ENCODE peak calls at places on chromosomes 7 and 10, in six cellular contexts. Z is endothelial cell of umbilical vein, K is HCT116, L is SK-N-SH, X is HepG2, U is K562. A is an unnamed sample.

GRCh38 chr10:22992621-22993020 is 64.8 kb downstream of the ARMC3 start:
- DNase-seq in U (no peak), Z (no peak), L (no peak), X (peak), K (no peak), A (no peak)

GRCh38 chr10:8616166-8616565 is 561.7 kb downstream of the GATA3 start:
- DNase-seq in U (no peak), Z (no peak), L (no peak), K (no peak), X (peak), A (no peak)

GRCh38 chr10:72333111-72334012 is 21.4 kb downstream of the DNAJB12 start:
- DNase-seq in K (no peak), L (no peak), Z (peak), U (no peak), X (no peak), A (no peak)

GRCh38 chr10:10609379-10609955 is 408.2 kb upstream of the CELF2 start:
- DNase-seq in X (no peak), K (no peak), U (no peak), L (no peak), Z (no peak), A (no peak)

GRCh38 chr7:30699706-30700495 is 17.6 kb upstream of the CRHR2 start:
- DNase-seq in Z (no peak), U (no peak), K (no peak), L (no peak), X (no peak), A (no peak)

GRCh38 chr10:124515244-124515970 is 53.8 kb downstream of the LHPP start:
- DNase-seq in L (no peak), U (no peak), X (no peak), Z (no peak), K (no peak), A (no peak)

GRCh38 chr10:68562666-68563522 is 2.8 kb downstream of the TET1 start:
- DNase-seq in K (no peak), X (no peak), Z (no peak), L (peak), U (peak), A (no peak)

GRCh38 chr10:86139066-86139657 is 227.4 kb downstream of the GRID1 start:
- DNase-seq in X (peak), K (peak), Z (no peak), U (no peak), L (no peak), A (no peak)

GRCh38 chr7:30552330-30552729 is 42.3 kb upstream of the GARS1 start:
- DNase-seq in Z (no peak), U (no peak), L (no peak), X (peak), K (no peak), A (no peak)

GRCh38 chr10:14603539-14604102 is 171.1 kb downstream of the FAM107B start:
- DNase-seq in Z (no peak), K (no peak), U (no peak), X (no peak), L (peak), A (no peak)

GRCh38 chr10:90289037-90289436 is 568.8 kb downstream of the HTR7 start:
- DNase-seq in L (no peak), Z (peak), X (no peak), U (no peak), K (no peak), A (no peak)

GRCh38 chr10:69994262-69994661 is 58.4 kb upstream of the MACROH2A2 start:
- DNase-seq in U (peak), Z (peak), X (peak), K (peak), L (peak), A (no peak)

GRCh38 chr7:129841465-129841864 is 111.3 kb downstream of the UBE2H start:
- DNase-seq in X (no peak), K (no peak), L (no peak), U (no peak), Z (no peak), A (no peak)

GRCh38 chr7:92567460-92567859 is 22.7 kb downstream of the FAM133B start:
- DNase-seq in Z (no peak), L (no peak), K (no peak), U (no peak), X (no peak), A (no peak)

GRCh38 chr10:101611506-101611905 is 23.4 kb downstream of the DPCD start:
- DNase-seq in Z (no peak), U (no peak), X (no peak), L (no peak), K (no peak), A (no peak)

GRCh38 chr7:123797673-123798526 is 47.1 kb upstream of the HYAL4 start:
- DNase-seq in K (peak), X (peak), L (peak), U (peak), Z (peak), A (peak)

GRCh38 chr10:33524966-33525365 is 190.5 kb upstream of the NRP1 start:
- DNase-seq in L (no peak), K (no peak), X (no peak), U (no peak), Z (no peak), A (no peak)

GRCh38 chr7:31100445-31100844 is 48.3 kb downstream of the ADCYAP1R1 start:
- DNase-seq in U (no peak), Z (no peak), K (no peak), X (no peak), L (peak), A (no peak)

GRCh38 chr7:64873517-64873916 is 29.6 kb upstream of the ZNF273 start:
- DNase-seq in X (no peak), Z (no peak), L (peak), U (no peak), K (no peak), A (no peak)

GRCh38 chr10:72948762-72949161 is 5.8 kb downstream of the PLA2G12B start:
- DNase-seq in Z (no peak), X (no peak), K (no peak), U (no peak), L (no peak), A (no peak)

GRCh38 chr10:97550336-97551149 is 22.0 kb upstream of the ANKRD2 start:
- DNase-seq in L (no peak), K (no peak), Z (no peak), U (no peak), X (no peak), A (no peak)
- H3K9ac ChIP-seq in L (no peak), K (no peak), Z (no peak), U (peak), X (peak), A (no peak)

GRCh38 chr7:158479021-158479679 is 108.5 kb downstream of the PTPRN2 start:
- DNase-seq in K (no peak), U (no peak), L (no peak), Z (no peak), X (no peak), A (no peak)
- H3K27ac ChIP-seq in K (no peak), U (no peak), L (no peak), Z (no peak), X (no peak), A (no peak)

DNA sequence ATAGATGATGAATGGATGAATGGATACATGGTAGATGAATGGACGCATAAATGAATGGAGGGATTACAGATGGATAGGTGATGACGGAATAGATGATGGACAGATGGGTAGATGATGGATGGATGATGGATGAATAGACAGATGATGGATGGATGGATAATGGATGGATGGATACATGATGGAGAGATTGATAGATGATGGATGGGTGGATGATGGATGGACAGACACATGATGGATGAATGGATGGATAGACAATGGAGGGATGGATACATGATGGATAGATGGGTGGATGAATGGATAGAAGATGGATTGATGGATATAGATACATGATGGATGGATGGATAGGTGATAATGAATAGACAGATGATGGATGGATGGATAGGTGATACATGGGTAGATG is 8.8 kb upstream of the PDGFA start:
- DNase-seq in U (no peak), K (no peak), L (no peak), Z (no peak), X (no peak), A (no peak)
- TF ChIP-seq POLR2AphosphoS5 in U (no peak), K (no peak), L (no peak), Z (no peak), X (no peak), A (no peak)

DNA sequence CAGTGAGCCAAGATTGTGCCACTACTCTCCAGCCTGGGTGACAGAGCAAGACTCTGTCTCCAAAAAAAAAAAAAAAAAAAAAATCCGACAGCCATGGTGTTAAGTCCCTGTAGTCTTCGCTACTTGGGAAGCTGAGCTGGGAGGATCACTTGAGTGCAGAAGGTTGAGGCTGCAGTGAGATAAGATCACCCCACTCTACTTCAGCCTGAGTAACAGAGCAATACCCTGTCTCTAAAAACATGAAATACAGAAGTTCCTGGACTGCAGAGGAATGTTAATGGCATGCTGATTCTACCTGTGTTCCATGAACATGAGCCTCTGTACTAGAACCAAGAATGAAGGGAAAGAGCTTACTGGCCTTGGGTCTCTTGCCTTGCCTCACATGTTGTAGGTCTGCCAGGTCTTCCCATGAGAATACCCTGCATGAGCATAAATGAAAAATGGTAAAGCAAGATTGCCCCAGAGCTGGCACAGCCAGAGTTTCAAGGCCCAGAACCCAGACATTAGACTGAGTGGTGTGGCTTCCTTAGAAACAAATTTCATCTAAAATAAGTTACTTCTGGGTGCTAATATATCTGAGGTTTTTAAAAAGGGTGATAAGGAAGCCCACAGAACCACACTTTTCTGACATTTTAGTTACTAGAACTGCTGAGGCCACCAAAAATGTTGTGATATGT is 8.6 kb downstream of the YAE1 start:
- DNase-seq in U (no peak), L (no peak), Z (no peak), K (no peak), X (no peak), A (no peak)
- H3K9ac ChIP-seq in U (no peak), L (no peak), Z (no peak), K (no peak), X (no peak), A (no peak)